ENCODE peak calls at places on chromosomes 1 and 21, in four cellular contexts. F is PC-3, T is fibroblast of lung, D is stomach. B is an unnamed sample. For H3K27me3, the result is how much of the 10 kb centered on the place peaks cover.

GRCh38 chr1:167516404-167517388 is 1.6 kb downstream of the CD247 start:
- DNase-seq in D (no peak), F (no peak), T (no peak), B (no peak)

GRCh38 chr1:180504186-180504585 is 1.8 kb upstream of the ACBD6 start:
- DNase-seq in D (no peak), T (no peak), F (no peak), B (no peak)

GRCh38 chr1:84762664-84763063 is 72.4 kb upstream of the SSX2IP start:
- DNase-seq in F (no peak), D (peak), T (peak), B (no peak)

GRCh38 chr1:227318852-227319607 is 738 bp upstream of the CDC42BPA start:
- DNase-seq in D (peak), T (peak), F (peak), B (no peak)

GRCh38 chr1:67880056-67880601 is 46.9 kb upstream of the GNG12 start:
- DNase-seq in D (no peak), F (peak), T (peak), B (no peak)

GRCh38 chr21:45209685-45210284 is 77.9 kb downstream of the POFUT2 start:
- DNase-seq in T (no peak), F (no peak), D (no peak), B (no peak)

GRCh38 chr1:20787775-20788488 is 825 bp upstream of the HP1BP3 start:
- DNase-seq in D (no peak), F (peak), T (peak), B (no peak)

GRCh38 chr1:183272390-183272801 is 86.3 kb downstream of the LAMC2 start:
- DNase-seq in F (peak), D (no peak), T (peak), B (no peak)

GRCh38 chr1:64686828-64687724 is 57.8 kb upstream of the RAVER2 start:
- DNase-seq in D (peak), F (peak), T (peak), B (peak)

GRCh38 chr1:148362141-148362929 is 120.8 kb downstream of the PPIAL4G start:
- DNase-seq in F (no peak), D (peak), T (peak), B (no peak)

GRCh38 chr1:176843352-176844297 is 320.9 kb downstream of the ASTN1 start:
- DNase-seq in D (no peak), F (peak), T (peak), B (peak)

GRCh38 chr1:55506686-55507577 is 291.8 kb upstream of the USP24 start:
- DNase-seq in T (peak), F (peak), D (no peak), B (no peak)

GRCh38 chr1:114034561-114035303 is 55.5 kb downstream of the OLFML3 start:
- DNase-seq in D (no peak), T (no peak), F (peak), B (no peak)

DNA sequence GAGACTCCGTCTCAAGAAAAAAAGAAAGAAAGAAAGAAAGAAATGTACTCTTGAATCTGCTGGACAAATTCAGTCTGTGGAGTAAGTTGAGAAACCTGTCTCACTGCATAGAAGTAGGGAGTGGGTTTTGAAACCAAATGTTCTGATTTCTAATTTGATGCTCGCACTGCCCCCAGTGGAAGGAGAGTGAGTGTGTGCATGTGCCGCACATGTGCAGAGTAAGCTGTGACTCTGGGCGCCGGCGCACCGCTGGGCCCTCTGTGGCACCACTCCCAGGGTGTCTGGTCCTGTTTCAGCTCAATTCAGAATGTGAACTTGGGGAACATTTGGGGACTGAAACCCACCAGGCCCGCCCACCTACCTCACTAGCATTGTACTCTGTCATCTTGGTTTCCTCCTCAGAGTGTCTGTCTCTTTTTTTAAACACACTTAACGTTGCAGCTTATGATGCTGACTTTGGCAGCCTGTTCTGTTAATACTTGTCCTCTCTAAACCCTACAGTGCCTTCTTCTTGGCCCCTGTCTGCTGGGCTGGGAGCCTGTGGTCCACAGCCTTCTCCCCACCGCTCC is 104.6 kb downstream of the CACNA1E start:
- DNase-seq in D (no peak), F (no peak), T (no peak), B (no peak)
- TF ChIP-seq CTCF in D (no peak), F (peak), T (no peak), B (peak)

DNA sequence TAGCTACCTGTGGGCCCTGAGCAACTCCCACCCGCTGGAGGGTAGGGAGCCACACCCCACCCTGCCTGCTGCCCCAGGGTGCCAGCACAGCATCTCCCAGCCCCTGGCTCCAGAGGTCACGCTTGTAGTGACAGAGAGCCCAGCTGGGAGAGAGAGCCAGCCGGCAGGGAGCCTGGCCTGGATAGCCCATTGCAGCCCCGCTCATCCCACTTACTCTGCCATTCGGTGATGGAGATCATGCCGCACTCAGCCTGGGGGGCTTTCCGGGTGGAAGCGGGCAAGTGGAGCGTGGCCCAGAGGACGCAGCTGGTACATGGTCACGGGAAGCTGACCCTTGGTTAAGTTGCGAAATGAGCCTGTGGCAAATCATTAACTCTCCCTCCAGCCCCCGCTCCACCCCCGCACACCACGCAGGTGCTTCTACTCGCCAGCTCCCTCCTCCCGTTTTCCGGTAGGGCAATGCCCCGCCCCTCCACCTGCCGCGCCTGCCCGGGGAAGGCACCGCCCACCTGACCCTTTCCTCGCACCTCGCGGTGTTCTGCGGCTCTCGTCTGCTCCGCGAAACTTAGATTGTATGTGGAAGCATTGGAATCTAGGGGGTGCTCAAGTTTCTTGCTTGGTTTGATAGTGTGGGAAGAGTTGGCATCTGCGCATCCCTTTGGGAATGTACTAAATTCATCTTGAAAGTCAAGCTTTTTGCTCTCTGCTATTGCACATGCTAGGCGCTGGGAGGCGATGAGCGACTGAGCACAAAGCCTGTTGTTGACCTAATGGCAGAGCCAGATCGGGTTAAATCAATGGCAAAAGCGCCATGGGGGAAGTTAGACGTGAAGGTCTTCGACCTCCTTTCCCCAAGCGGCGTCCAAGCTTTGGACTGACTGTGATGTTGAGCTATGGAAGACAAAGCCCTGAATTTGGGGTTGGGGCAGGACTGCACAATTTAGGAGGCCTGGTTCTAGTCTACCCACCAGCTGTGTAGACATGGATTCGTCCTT is at the start of gene GOLT1A:
- DNase-seq in F (peak), D (peak), T (peak), B (peak)
- H3K4me3 ChIP-seq in F (peak), D (peak), T (no peak), B (peak)

GRCh38 chr1:248611883-248612282 is 14.4 kb upstream of the OR2T10 start:
- DNase-seq in D (no peak), F (peak), T (no peak), B (no peak)

GRCh38 chr1:248618878-248619277 is 16.0 kb downstream of the OR2T11 start:
- DNase-seq in T (no peak), D (peak), F (peak), B (no peak)

GRCh38 chr1:248618119-248618518 is 16.8 kb downstream of the OR2T11 start:
- DNase-seq in T (no peak), F (no peak), D (no peak), B (no peak)

GRCh38 chr1:248613742-248614141 is 16.2 kb upstream of the OR2T10 start:
- DNase-seq in F (no peak), D (no peak), T (no peak), B (no peak)
- H3K27me3 ChIP-seq in F (under half), D (under half), T (under half), B (under half)

GRCh38 chr1:14149431-14149830 is 449.1 kb upstream of the KAZN start:
- DNase-seq in D (no peak), T (peak), F (peak), B (no peak)
- TF ChIP-seq CTCF in D (no peak), T (peak), F (peak), B (no peak)

GRCh38 chr1:41882068-41882477 is 36.6 kb downstream of the HIVEP3 start:
- DNase-seq in T (no peak), F (peak), D (peak), B (no peak)

GRCh38 chr1:41882496-41882895 is 36.2 kb downstream of the HIVEP3 start:
- DNase-seq in T (no peak), D (no peak), F (peak), B (no peak)

GRCh38 chr1:41880261-41880660 is 38.5 kb downstream of the HIVEP3 start:
- DNase-seq in F (peak), D (no peak), T (peak), B (no peak)

GRCh38 chr1:41883507-41883906 is 35.2 kb downstream of the HIVEP3 start:
- DNase-seq in D (no peak), T (no peak), F (no peak), B (no peak)

GRCh38 chr1:41880951-41881885 is 37.5 kb downstream of the HIVEP3 start:
- DNase-seq in D (no peak), T (no peak), F (no peak), B (no peak)
- H3K4me3 ChIP-seq in D (no peak), T (no peak), F (peak), B (no peak)

DNA sequence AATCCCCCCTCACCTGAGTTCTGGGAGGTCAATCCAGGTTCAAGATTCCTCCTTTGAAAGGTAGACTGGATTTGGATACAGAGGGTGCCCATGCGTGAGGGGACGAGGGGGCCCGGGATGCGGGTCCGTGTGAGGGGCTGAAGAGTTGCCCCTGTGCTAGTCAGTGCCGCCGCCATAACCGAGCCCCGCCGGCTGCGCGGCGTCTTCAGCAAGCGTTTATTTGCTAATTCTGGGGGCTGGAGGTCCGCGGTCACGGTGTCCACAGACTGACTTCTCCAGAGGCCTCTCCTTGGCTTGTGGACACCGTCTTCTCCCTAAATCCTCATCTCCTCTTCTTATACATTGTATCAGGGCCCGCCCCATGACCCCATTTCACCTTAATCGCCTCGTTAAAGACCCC is 20.9 kb upstream of the SAMD11 start:
- DNase-seq in T (no peak), F (no peak), D (no peak), B (no peak)
- H3K27me3 ChIP-seq in T (under half), F (under half), D (half or more), B (under half)

DNA sequence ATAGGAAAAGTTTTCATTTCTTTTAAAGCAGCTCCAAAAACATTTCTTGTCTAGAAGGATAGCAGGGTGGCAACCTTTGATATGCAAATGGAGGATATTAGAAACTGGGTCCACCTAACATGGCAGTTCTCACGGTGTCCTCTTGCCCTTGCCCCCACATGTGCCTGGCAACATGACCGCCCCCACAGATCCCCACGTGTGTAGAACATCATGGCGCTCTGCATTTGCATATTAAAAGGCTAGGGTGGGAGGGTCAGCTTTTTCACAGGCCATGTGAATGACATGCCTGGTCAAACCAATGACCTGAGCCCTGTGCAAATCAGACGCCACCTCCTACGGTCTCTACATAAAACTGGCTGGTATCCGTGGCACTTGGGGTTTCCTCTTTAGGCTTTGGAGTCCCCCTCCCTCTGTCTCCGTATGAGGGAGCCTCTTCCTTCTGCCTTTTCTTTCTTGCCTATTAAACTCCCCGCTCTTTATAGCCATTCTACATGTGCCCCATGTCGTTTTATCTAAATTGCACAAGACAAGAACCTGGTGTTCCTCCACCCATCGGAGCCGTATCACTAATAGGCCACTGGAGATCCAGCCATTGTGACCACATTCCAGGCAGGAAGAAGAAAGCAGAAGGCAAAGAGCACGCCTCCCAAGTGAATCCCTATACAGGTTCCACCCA is 71.3 kb downstream of the WDR4 start:
- DNase-seq in D (no peak), T (no peak), F (no peak), B (no peak)
- TF ChIP-seq CTCF in D (no peak), T (no peak), F (no peak), B (no peak)

B was measured in AG04450.